ENCODE peak calls at places on chromosomes 16 and 17, in four cellular contexts. M is PC-3, J is Panc1, O is T-helper 1 cell. U is an unnamed sample.

GRCh38 chr16:54431041-54431996 is 144.7 kb upstream of the IRX3 start:
- DNase-seq in J (no peak), M (peak; percentile 12), O (no peak), U (peak; percentile 51)

GRCh38 chr16:19113577-19114358 is at the start of gene ITPRIPL2:
- DNase-seq in M (peak; percentile 87), J (peak; percentile 84), O (peak; percentile 14), U (peak; percentile 85)

GRCh38 chr16:67470314-67470713 is 10.6 kb downstream of the ATP6V0D1 start:
- DNase-seq in J (no peak), O (no peak), M (no peak), U (no peak)

GRCh38 chr17:57881143-57881542 is 31.3 kb upstream of the MRPS23 start:
- DNase-seq in J (no peak), M (no peak), O (no peak), U (no peak)

GRCh38 chr16:69761983-69762842 is at the start of gene WWP2:
- DNase-seq in J (peak; percentile 18), O (peak; percentile 88), M (peak; percentile 77), U (no peak)

GRCh38 chr16:4613636-4614570 is 785 bp downstream of the UBALD1 start:
- DNase-seq in O (peak; percentile 38), M (peak; percentile 20), J (no peak), U (no peak)

GRCh38 chr17:43328650-43329049 is 70.1 kb upstream of the ARL4D start:
- DNase-seq in O (no peak), M (no peak), J (no peak), U (no peak)

GRCh38 chr16:17465460-17465859 is 5.3 kb downstream of the XYLT1 start:
- DNase-seq in M (no peak), J (no peak), O (no peak), U (no peak)

GRCh38 chr16:89958068-89958467 is 9.5 kb downstream of the DEF8 start:
- DNase-seq in J (no peak), O (no peak), M (peak; percentile 33), U (no peak)

GRCh38 chr17:31525801-31526549 is 134.5 kb downstream of the RAB11FIP4 start:
- DNase-seq in J (no peak), M (peak; percentile 32), O (no peak), U (no peak)

GRCh38 chr16:3646348-3646920 is 8.1 kb upstream of the DNASE1 start:
- DNase-seq in M (peak; percentile 84), J (no peak), O (no peak), U (no peak)

GRCh38 chr16:89155184-89155679 is 16.3 kb upstream of the CDH15 start:
- DNase-seq in O (no peak), J (no peak), M (no peak), U (no peak)

GRCh38 chr17:80220709-80221215 is 535 bp downstream of the SLC26A11 start:
- DNase-seq in M (no peak), O (no peak), J (no peak), U (no peak)

GRCh38 chr16:9840761-9841665 is 341.2 kb downstream of the GRIN2A start:
- DNase-seq in M (no peak), J (no peak), O (no peak), U (no peak)

GRCh38 chr16:59993101-59993500 is 1259.0 kb upstream of the GOT2 start:
- DNase-seq in O (no peak), M (peak; percentile 3), J (no peak), U (no peak)

GRCh38 chr16:66476328-66477027 is 49.4 kb downstream of the BEAN1 start:
- DNase-seq in M (no peak), J (no peak), O (peak; percentile 36), U (no peak)

GRCh38 chr17:50518265-50519023 is 10.2 kb downstream of the MYCBPAP start:
- DNase-seq in M (no peak), J (no peak), O (no peak), U (no peak)

GRCh38 chr16:48131201-48131600 is 24.6 kb downstream of the ABCC12 start:
- DNase-seq in J (no peak), M (no peak), O (no peak), U (no peak)

GRCh38 chr17:36000730-36001108 is 634 bp downstream of the CCL15 start:
- DNase-seq in M (no peak), O (no peak), J (no peak), U (no peak)

GRCh38 chr17:58666858-58667267 is 25.0 kb downstream of the TEX14 start:
- DNase-seq in M (peak; percentile 92), O (peak; percentile 52), J (no peak), U (no peak)

GRCh38 chr16:50680907-50681885 is at the start of gene SNX20:
- DNase-seq in O (peak; percentile 87), J (no peak), M (no peak), U (no peak)

GRCh38 chr17:77147357-77147801 is 6.6 kb downstream of the SEC14L1 start:
- DNase-seq in O (no peak), M (no peak), J (no peak), U (no peak)

GRCh38 chr17:74234482-74234881 is 21.1 kb downstream of the TTYH2 start:
- DNase-seq in M (no peak), J (no peak), O (no peak), U (no peak)

GRCh38 chr16:88533945-88534641 is 36.1 kb upstream of the ZC3H18 start:
- DNase-seq in J (no peak), O (peak; percentile 70), M (peak; percentile 64), U (peak; percentile 36)

GRCh38 chr17:40633871-40634270 is 13.7 kb downstream of the SMARCE1 start:
- DNase-seq in M (no peak), O (no peak), J (no peak), U (no peak)

GRCh38 chr16:11034005-11034404 is 89.6 kb downstream of the CLEC16A start:
- DNase-seq in M (peak; percentile 74), J (no peak), O (no peak), U (peak; percentile 90)

GRCh38 chr17:65079489-65079900 is 23.0 kb upstream of the GNA13 start:
- DNase-seq in M (no peak), J (no peak), O (no peak), U (no peak)

GRCh38 chr16:71357681-71358080 is 842 bp upstream of the CALB2 start:
- DNase-seq in M (peak; percentile 25), J (no peak), O (no peak), U (no peak)

GRCh38 chr16:67149276-67150057 is 1.3 kb downstream of the B3GNT9 start:
- DNase-seq in M (no peak), J (no peak), O (peak; percentile 39), U (no peak)

GRCh38 chr17:77327181-77327565 is 186.4 kb downstream of the SEC14L1 start:
- DNase-seq in M (no peak), J (no peak), O (no peak), U (no peak)